ENCODE peak calls at places on chromosomes 11 and 22, in four cellular contexts. U is GM12878, B is K562, F is HepG2. C is an unnamed sample.

GRCh38 chr11:107438148-107438547 is 19.5 kb downstream of the CWF19L2 start:
- DNase-seq in U (no peak), B (no peak), F (no peak), C (no peak)

GRCh38 chr11:77084581-77085191 is 17.9 kb downstream of the CAPN5 start:
- DNase-seq in U (no peak), B (no peak), F (no peak), C (no peak)

GRCh38 chr11:65482306-65482850 is 16.5 kb upstream of the MALAT1 start:
- DNase-seq in U (no peak), B (no peak), F (no peak), C (no peak)

GRCh38 chr11:15483205-15483604 is 368.5 kb downstream of the INSC start:
- DNase-seq in U (no peak), B (no peak), F (no peak), C (no peak)

GRCh38 chr11:112975493-112975892 is 14.3 kb downstream of the NCAM1 start:
- DNase-seq in U (no peak), B (no peak), F (no peak), C (no peak)

GRCh38 chr11:56841210-56841810 is 92.8 kb upstream of the OR9G4 start:
- DNase-seq in U (peak; percentile 7), B (peak; percentile 38), F (peak; percentile 52), C (no peak)

GRCh38 chr22:41780714-41781507 is 19.6 kb upstream of the CCDC134 start:
- DNase-seq in U (peak; percentile 90), B (peak; percentile 27), F (peak; percentile 56), C (no peak)

GRCh38 chr11:9745411-9746211 is 81.7 kb downstream of the SWAP70 start:
- DNase-seq in U (peak; percentile 53), B (no peak), F (no peak), C (no peak)

GRCh38 chr11:107017433-107018227 is 646 bp downstream of the GUCY1A2 start:
- DNase-seq in U (no peak), B (peak; percentile 37), F (peak; percentile 2), C (no peak)

GRCh38 chr22:41003041-41003440 is 51.9 kb downstream of the RBX1 start:
- DNase-seq in U (no peak), B (no peak), F (peak; percentile 64), C (no peak)

GRCh38 chr22:46547883-46548244 is 10.4 kb upstream of the CELSR1 start:
- DNase-seq in U (no peak), B (no peak), F (peak; percentile 58), C (no peak)

GRCh38 chr11:13697710-13698109 is 29.2 kb downstream of the FAR1 start:
- DNase-seq in U (no peak), B (no peak), F (no peak), C (no peak)

GRCh38 chr11:6437993-6438392 is 2.8 kb downstream of the HPX start:
- DNase-seq in U (no peak), B (no peak), F (no peak), C (no peak)

GRCh38 chr22:45240137-45240809 is 421 bp downstream of the KIAA0930 start:
- DNase-seq in U (no peak), B (peak; percentile 30), F (no peak), C (no peak)

GRCh38 chr22:36332623-36333331 is 55.0 kb downstream of the MYH9 start:
- DNase-seq in U (peak; percentile 59), B (peak; percentile 28), F (no peak), C (no peak)

GRCh38 chr11:2746401-2747230 is 46.8 kb upstream of the KCNQ1OT1 start:
- DNase-seq in U (no peak), B (no peak), F (no peak), C (no peak)

GRCh38 chr11:102345923-102346322 is 1.1 kb upstream of the BIRC2 start:
- DNase-seq in U (no peak), B (no peak), F (peak; percentile 64), C (no peak)

GRCh38 chr11:67562951-67563350 is 20.7 kb upstream of the GSTP1 start:
- DNase-seq in U (no peak), B (no peak), F (no peak), C (no peak)

GRCh38 chr11:12274056-12274455 is 103.3 kb upstream of the PARVA start:
- DNase-seq in U (no peak), B (no peak), F (no peak), C (no peak)

GRCh38 chr11:130945945-130946344 is 29.7 kb upstream of the SNX19 start:
- DNase-seq in U (no peak), B (no peak), F (no peak), C (no peak)

GRCh38 chr11:13216019-13217006 is 61.3 kb upstream of the BMAL1 start:
- DNase-seq in U (no peak), B (no peak), F (peak; percentile 37), C (peak; percentile 56)

GRCh38 chr11:69371731-69372588 is 78.0 kb downstream of the MYEOV start:
- DNase-seq in U (no peak), B (no peak), F (no peak), C (peak; percentile 32)

GRCh38 chr11:126585388-126586302 is 230.2 kb downstream of the ST3GAL4 start:
- DNase-seq in U (no peak), B (no peak), F (no peak), C (no peak)

GRCh38 chr22:19524170-19525115 is at the start of gene CLDN5:
- DNase-seq in U (no peak), B (peak; percentile 54), F (no peak), C (no peak)

GRCh38 chr11:94525933-94526332 is 13.7 kb downstream of the C11orf97 start:
- DNase-seq in U (no peak), B (no peak), F (no peak), C (no peak)

GRCh38 chr11:80194625-80195024 is 753.8 kb upstream of the TENM4 start:
- DNase-seq in U (no peak), B (no peak), F (no peak), C (no peak)

GRCh38 chr11:120513436-120514315 is 2.1 kb downstream of the GRIK4 start:
- DNase-seq in U (no peak), B (no peak), F (no peak), C (no peak)

GRCh38 chr11:130600139-130600538 is 151.7 kb downstream of the ADAMTS15 start:
- DNase-seq in U (no peak), B (no peak), F (no peak), C (no peak)

GRCh38 chr11:73951797-73952196 is 971 bp downstream of the DNAJB13 start:
- DNase-seq in U (no peak), B (no peak), F (no peak), C (no peak)

GRCh38 chr11:35859311-35859710 is 84.6 kb upstream of the LDLRAD3 start:
- DNase-seq in U (no peak), B (no peak), F (no peak), C (no peak)

GRCh38 chr11:17703951-17704350 is 15.4 kb upstream of the MYOD1 start:
- DNase-seq in U (peak; percentile 5), B (peak; percentile 68), F (no peak), C (no peak)

GRCh38 chr22:37229805-37230672 is 14.0 kb downstream of the RAC2 start:
- DNase-seq in U (peak; percentile 60), B (peak; percentile 82), F (no peak), C (no peak)

DNA sequence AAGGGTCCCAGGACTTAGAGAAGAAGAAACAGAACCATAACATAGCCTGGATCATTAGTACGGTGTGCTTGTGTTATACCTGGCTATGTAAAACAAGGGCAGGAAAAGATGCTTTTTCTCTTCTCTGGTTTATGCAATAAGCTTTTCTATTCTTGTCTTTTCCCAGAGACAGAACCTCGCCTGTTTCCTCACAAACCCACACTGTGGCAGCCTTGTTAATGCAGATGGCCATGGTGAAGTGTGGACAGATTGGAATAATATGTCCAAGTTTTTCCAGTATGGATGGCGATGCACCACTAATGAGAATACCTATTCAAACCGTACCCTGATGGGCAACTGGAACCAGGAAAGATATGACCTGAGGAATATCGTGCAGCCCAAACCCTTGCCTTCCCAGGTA is 2.9 kb downstream of the CFAP68 start:
- DNase-seq in U (no peak), B (no peak), F (no peak), C (no peak)
- TF ChIP-seq BRCA1 in U (no peak), B (no peak), F (no peak), C (no peak)

GRCh38 chr22:24768537-24769374 is 5.8 kb downstream of the PIWIL3 start:
- DNase-seq in U (no peak), B (peak; percentile 55), F (peak; percentile 55), C (peak; percentile 76)
- TF ChIP-seq BRCA1 in U (no peak), B (no peak), F (no peak), C (no peak)

GRCh38 chr11:62104001-62104400 is 19.8 kb upstream of the INCENP start:
- DNase-seq in U (no peak), B (no peak), F (no peak), C (no peak)
- TF ChIP-seq BRCA1 in U (no peak), B (no peak), F (no peak), C (no peak)

GRCh38 chr22:16988257-16988656 is 19.8 kb downstream of the GAB4 start:
- DNase-seq in U (no peak), B (no peak), F (no peak), C (no peak)

GRCh38 chr22:16987822-16988221 is 20.2 kb downstream of the GAB4 start:
- DNase-seq in U (no peak), B (no peak), F (no peak), C (no peak)

DNA sequence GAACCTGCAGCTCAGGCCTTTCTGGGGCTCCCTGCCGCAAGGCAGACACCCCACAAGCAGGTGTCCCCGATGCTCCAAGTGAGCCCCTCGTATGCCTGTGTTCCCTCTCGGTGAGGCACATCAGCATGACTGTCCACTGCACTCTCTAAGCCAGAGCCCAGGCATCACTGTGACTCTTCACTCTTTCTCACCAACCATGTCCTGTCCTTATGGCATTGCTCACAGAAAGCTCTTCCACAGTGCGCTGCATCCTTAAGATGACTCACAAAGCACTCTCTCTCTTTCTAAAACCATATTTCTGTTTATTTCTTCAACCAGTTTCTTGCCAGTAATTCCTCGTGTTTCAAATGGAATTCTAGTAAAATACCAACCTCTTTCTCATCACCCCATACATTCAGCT is 18.1 kb downstream of the GAB4 start:
- DNase-seq in U (no peak), B (no peak), F (no peak), C (no peak)
- TF ChIP-seq BRCA1 in U (no peak), B (no peak), F (no peak), C (no peak)

DNA sequence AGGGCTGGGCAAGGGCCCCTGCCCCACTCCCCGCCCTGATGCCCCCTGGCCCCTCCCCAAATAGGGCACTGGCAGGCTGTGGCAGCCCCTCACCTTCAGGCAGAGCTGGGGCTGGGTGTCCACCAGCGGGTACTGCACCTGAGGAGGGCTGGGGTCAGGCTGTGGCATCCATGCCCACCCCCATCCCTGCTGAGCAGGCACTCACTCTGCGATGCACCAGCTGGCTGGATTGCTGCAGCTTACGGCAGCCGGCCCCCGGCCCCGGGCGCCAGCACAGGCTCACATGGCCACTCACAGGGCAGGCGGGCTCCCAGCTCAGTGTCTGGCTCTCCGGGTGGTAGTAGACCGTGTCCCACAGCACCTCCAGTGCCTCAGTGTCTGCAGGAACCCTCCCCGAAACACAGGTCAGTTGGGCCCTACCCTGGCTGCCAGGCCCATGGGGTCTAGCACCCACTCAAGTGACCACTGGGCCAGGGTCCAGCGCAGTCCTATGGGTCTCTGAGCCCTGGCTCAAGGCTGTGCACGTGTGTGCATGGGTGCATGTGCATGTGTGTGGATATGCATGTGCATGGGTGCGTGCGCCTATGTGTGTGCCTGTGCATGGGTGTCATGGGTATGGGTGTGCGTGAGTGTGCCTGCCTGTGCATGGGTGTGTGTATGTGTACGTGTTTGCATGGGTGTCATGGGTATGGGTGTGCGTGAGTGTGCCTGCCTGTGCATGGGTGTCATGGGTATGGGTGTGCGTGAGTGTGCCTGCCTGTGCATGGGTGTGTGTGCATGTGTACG is 14.4 kb downstream of the IL17REL start:
- DNase-seq in U (no peak), B (no peak), F (no peak), C (no peak)
- TF ChIP-seq BRCA1 in U (no peak), B (no peak), F (no peak), C (no peak)